ENCODE peak calls at places on chromosomes 7 and 10, in ten cellular contexts. A is hypothalamus; K is M059J; W is left lung; H is T-helper 1 cell; O is activated CD8-positive, alpha-beta memory T cell treated with anti-CD3 and anti-CD28 coated beads for 48 hours; S is T follicular helper cell; G is Right ventricle myocardium superior; I is NCI-H1694 treated with DMSO at 0.1 percent for 48 hours; U is activated T-helper 1 cell treated with anti-CD3 and anti-CD28 coated beads, Interleukin-2, amount 50 U/mL, for 16 hours. T is an unnamed sample.

GRCh38 chr10:120750167-120750566 is 101.0 kb upstream of the WDR11 start:
- DNase-seq in K (no peak), O (no peak), A (no peak), W (no peak), S (no peak), I (no peak), H (no peak), G (no peak), U (no peak), T (no peak)

GRCh38 chr10:120336910-120337540 is 120.0 kb upstream of the PLPP4 start:
- DNase-seq in U (peak), H (peak), I (no peak), A (no peak), S (peak), O (peak), W (no peak), G (no peak), K (peak), T (peak)

GRCh38 chr7:115406216-115406615 is 484.3 kb downstream of the MDFIC start:
- DNase-seq in W (no peak), H (no peak), U (no peak), A (no peak), S (no peak), I (no peak), G (no peak), O (no peak), K (no peak), T (no peak)

GRCh38 chr7:93011351-93012294 is 106.2 kb downstream of the SAMD9 start:
- DNase-seq in W (no peak), O (no peak), K (peak), S (no peak), I (no peak), G (no peak), U (no peak), H (no peak), A (no peak), T (no peak)

GRCh38 chr10:32360884-32361283 is 13.9 kb upstream of the EPC1 start:
- DNase-seq in W (no peak), S (no peak), I (no peak), A (no peak), U (no peak), G (no peak), H (no peak), K (no peak), O (no peak), T (no peak)

GRCh38 chr7:73706122-73707044 is 13.1 kb downstream of the STX1A start:
- DNase-seq in S (no peak), I (peak), W (no peak), G (no peak), H (peak), A (no peak), U (no peak), O (no peak), K (peak), T (peak)

GRCh38 chr10:127254276-127254675 is 57.9 kb upstream of the INSYN2A start:
- DNase-seq in S (no peak), K (no peak), O (no peak), U (no peak), I (no peak), H (peak), G (no peak), W (no peak), A (no peak), T (no peak)

GRCh38 chr7:95434501-95435421 is at the start of gene PON2:
- DNase-seq in I (peak), A (peak), W (peak), K (peak), S (peak), G (peak), O (peak), H (peak), U (no peak), T (peak)

GRCh38 chr7:128135275-128136214 is 104.3 kb upstream of the LRRC4 start:
- DNase-seq in I (peak), O (peak), W (peak), K (peak), S (peak), U (peak), H (peak), G (peak), A (peak), T (peak)

GRCh38 chr10:101217450-101218281 is 11.6 kb downstream of the LBX1 start:
- DNase-seq in S (no peak), O (no peak), A (no peak), I (no peak), U (no peak), K (peak), H (no peak), G (no peak), W (peak), T (no peak)

GRCh38 chr7:16982640-16983103 is 100.9 kb upstream of the AGR3 start:
- DNase-seq in A (no peak), K (peak), S (no peak), H (peak), U (no peak), O (no peak), G (no peak), I (peak), W (no peak), T (no peak)

GRCh38 chr7:129169171-129169643 is 19.2 kb upstream of the SMO start:
- DNase-seq in O (no peak), S (no peak), G (peak), A (no peak), K (peak), H (peak), I (peak), U (no peak), W (peak), T (no peak)

GRCh38 chr10:114492351-114493037 is 88.2 kb upstream of the AFAP1L2 start:
- DNase-seq in U (no peak), K (peak), H (peak), I (peak), A (no peak), O (no peak), W (no peak), S (no peak), G (no peak), T (no peak)

GRCh38 chr7:129843365-129843898 is 109.3 kb downstream of the UBE2H start:
- DNase-seq in H (no peak), S (no peak), W (no peak), K (no peak), O (no peak), A (no peak), U (no peak), G (no peak), I (no peak), T (no peak)

GRCh38 chr7:95691464-95691863 is 80.9 kb upstream of the DYNC1I1 start:
- DNase-seq in H (no peak), U (no peak), W (no peak), I (no peak), K (no peak), A (no peak), G (no peak), S (no peak), O (no peak), T (no peak)

T was measured in HT-29.